ENCODE peak calls at places on chromosomes 3 and 15, in seven cellular contexts. R is hippocampal formation; M is stimulated activated CD4-positive, alpha-beta T cell treated with anti-CD3 and anti-CD28 coated beads, Interleukin-2, amount 100 ng/mL, for 48 hours; H is ovary; P is GM23338; T is stromal cell of bone marrow; O is left lung. G is an unnamed sample.

GRCh38 chr3:61173685-61174084 is 77.6 kb downstream of the FHIT start:
- DNase-seq in R (no peak), M (no peak), H (no peak), P (no peak), T (no peak), O (no peak), G (no peak)

GRCh38 chr3:187960820-187961219 is 193.1 kb upstream of the LPP start:
- DNase-seq in R (no peak), M (no peak), H (no peak), P (no peak), T (peak), O (no peak), G (no peak)

GRCh38 chr3:151770941-151771340 is 37.2 kb downstream of the AADACL2 start:
- DNase-seq in R (no peak), M (no peak), H (peak), P (no peak), T (peak), O (peak), G (peak)

GRCh38 chr15:56102401-56102800 is 109.0 kb upstream of the NEDD4 start:
- DNase-seq in R (no peak), M (no peak), H (no peak), P (no peak), T (no peak), O (no peak), G (no peak)

GRCh38 chr15:40764766-40765136 is 883 bp downstream of the GCHFR start:
- DNase-seq in R (no peak), M (no peak), H (no peak), P (no peak), T (no peak), O (no peak), G (peak)

GRCh38 chr15:90851114-90851513 is 17.3 kb upstream of the FURIN start:
- DNase-seq in R (no peak), M (no peak), H (no peak), P (no peak), T (no peak), O (peak), G (no peak)

GRCh38 chr15:28130651-28131050 is 31.5 kb upstream of the OCA2 start:
- DNase-seq in R (no peak), M (no peak), H (no peak), P (no peak), T (no peak), O (peak), G (no peak)

GRCh38 chr3:190458040-190458439 is 8.3 kb upstream of the TMEM207 start:
- DNase-seq in R (no peak), M (no peak), H (no peak), P (peak), T (no peak), O (no peak), G (no peak)

GRCh38 chr15:77352932-77353331 is 67.0 kb downstream of the PEAK1 start:
- DNase-seq in R (no peak), M (no peak), H (no peak), P (no peak), T (no peak), O (no peak), G (no peak)

GRCh38 chr3:50655009-50655830 is 19.5 kb upstream of the DOCK3 start:
- DNase-seq in R (no peak), M (no peak), H (no peak), P (no peak), T (no peak), O (no peak), G (no peak)

GRCh38 chr3:72129384-72130094 is 344.6 kb upstream of the PROK2 start:
- DNase-seq in R (no peak), M (no peak), H (no peak), P (no peak), T (peak), O (no peak), G (no peak)

GRCh38 chr15:65171428-65171827 is 13.7 kb downstream of the CLPX start:
- DNase-seq in R (no peak), M (no peak), H (no peak), P (no peak), T (no peak), O (no peak), G (no peak)

GRCh38 chr15:36598529-36599177 is 19.2 kb downstream of the CDIN1 start:
- DNase-seq in R (no peak), M (no peak), H (no peak), P (no peak), T (no peak), O (no peak), G (no peak)

GRCh38 chr3:54891540-54891897 is 36.3 kb downstream of the LRTM1 start:
- DNase-seq in R (peak), M (no peak), H (peak), P (no peak), T (peak), O (peak), G (no peak)

GRCh38 chr15:45106002-45106790 is 7.8 kb downstream of the DUOX2 start:
- DNase-seq in R (no peak), M (no peak), H (no peak), P (no peak), T (no peak), O (no peak), G (no peak)

GRCh38 chr3:181722156-181722555 is 10.4 kb downstream of the SOX2 start:
- DNase-seq in R (no peak), M (no peak), H (no peak), P (no peak), T (no peak), O (no peak), G (no peak)

GRCh38 chr3:48002787-48003186 is 13.4 kb downstream of the MAP4 start:
- DNase-seq in R (no peak), M (no peak), H (no peak), P (no peak), T (no peak), O (no peak), G (no peak)

GRCh38 chr3:53775834-53776251 is 70.4 kb downstream of the CHDH start:
- DNase-seq in R (no peak), M (no peak), H (no peak), P (no peak), T (no peak), O (no peak), G (peak)

GRCh38 chr3:137263982-137264777 is 306.4 kb downstream of the IL20RB start:
- DNase-seq in R (no peak), M (no peak), H (peak), P (no peak), T (no peak), O (no peak), G (no peak)

GRCh38 chr3:107676469-107677309 is 153.9 kb downstream of the BBX start:
- DNase-seq in R (peak), M (no peak), H (no peak), P (peak), T (no peak), O (no peak), G (no peak)

GRCh38 chr3:146594843-146595482 is 10.2 kb downstream of the PLSCR5 start:
- DNase-seq in R (no peak), M (no peak), H (no peak), P (peak), T (peak), O (no peak), G (no peak)

GRCh38 chr3:54578417-54578816 is 349.4 kb downstream of the LRTM1 start:
- DNase-seq in R (peak), M (no peak), H (no peak), P (no peak), T (no peak), O (no peak), G (no peak)

GRCh38 chr3:185715091-185715490 is 109.8 kb downstream of the IGF2BP2 start:
- DNase-seq in R (no peak), M (no peak), H (no peak), P (peak), T (no peak), O (no peak), G (no peak)

GRCh38 chr3:45088543-45088942 is 57.6 kb downstream of the CDCP1 start:
- DNase-seq in R (no peak), M (no peak), H (no peak), P (no peak), T (no peak), O (no peak), G (peak)

GRCh38 chr3:55524565-55525244 is 37.6 kb upstream of the WNT5A start:
- DNase-seq in R (peak), M (no peak), H (no peak), P (no peak), T (peak), O (no peak), G (no peak)

GRCh38 chr15:91515188-91515754 is 338.2 kb upstream of the SLCO3A1 start:
- DNase-seq in R (no peak), M (no peak), H (no peak), P (no peak), T (peak), O (no peak), G (no peak)

GRCh38 chr3:61239871-61240270 is 11.4 kb downstream of the FHIT start:
- DNase-seq in R (no peak), M (no peak), H (peak), P (no peak), T (no peak), O (no peak), G (no peak)

GRCh38 chr3:178370387-178370786 is 165.8 kb upstream of the KCNMB2 start:
- DNase-seq in R (no peak), M (no peak), H (no peak), P (no peak), T (no peak), O (no peak), G (no peak)

GRCh38 chr3:184284696-184285095 is 8.9 kb downstream of the ECE2 start:
- DNase-seq in R (peak), M (no peak), H (no peak), P (peak), T (peak), O (no peak), G (peak)

GRCh38 chr3:192942625-192943024 is 25.0 kb upstream of the MB21D2 start:
- DNase-seq in R (no peak), M (no peak), H (no peak), P (no peak), T (no peak), O (no peak), G (no peak)

GRCh38 chr3:122268257-122269024 is 56.6 kb upstream of the CSTA start:
- DNase-seq in R (no peak), M (no peak), H (no peak), P (no peak), T (no peak), O (no peak), G (no peak)

GRCh38 chr3:14200841-14201240 is 22.2 kb downstream of the LSM3 start:
- DNase-seq in R (no peak), M (no peak), H (no peak), P (no peak), T (peak), O (no peak), G (no peak)

GRCh38 chr15:49135893-49136292 is 19.5 kb downstream of the COPS2 start:
- DNase-seq in R (no peak), M (no peak), H (no peak), P (no peak), T (no peak), O (no peak), G (no peak)

GRCh38 chr15:69573815-69574472 is 121.3 kb downstream of the RPLP1 start:
- DNase-seq in R (no peak), M (peak), H (no peak), P (no peak), T (peak), O (no peak), G (no peak)

GRCh38 chr3:118548434-118548833 is 486.2 kb downstream of the IGSF11 start:
- DNase-seq in R (no peak), M (no peak), H (no peak), P (no peak), T (no peak), O (no peak), G (no peak)

GRCh38 chr15:67165653-67166260 is 88.7 kb downstream of the AAGAB start:
- DNase-seq in R (no peak), M (no peak), H (peak), P (peak), T (peak), O (no peak), G (no peak)

GRCh38 chr15:62135532-62136134 is 29.5 kb downstream of the C2CD4B start:
- DNase-seq in R (no peak), M (no peak), H (no peak), P (no peak), T (no peak), O (no peak), G (no peak)

GRCh38 chr3:107705046-107705445 is 182.3 kb downstream of the BBX start:
- DNase-seq in R (no peak), M (no peak), H (no peak), P (no peak), T (no peak), O (no peak), G (no peak)